ENCODE peak calls at places on chromosome 2, in four cellular contexts. A is WTC11, X is HepG2, D is GM12878. J is an unnamed sample.

GRCh38 chr2:84959045-84959493 is 11.9 kb upstream of the KCMF1 start:
- DNase-seq in X (no peak), A (no peak), D (no peak), J (no peak)

GRCh38 chr2:170711774-170712652 is 3.1 kb upstream of the SP5 start:
- DNase-seq in X (peak; percentile 99), A (peak; percentile 82), D (no peak), J (no peak)

GRCh38 chr2:235257590-235257989 is 236.3 kb upstream of the AGAP1 start:
- DNase-seq in X (no peak), D (no peak), A (no peak), J (no peak)

GRCh38 chr2:130873700-130874346 is 37.1 kb downstream of the ARHGEF4 start:
- DNase-seq in A (peak; percentile 77), D (peak; percentile 17), X (peak; percentile 59), J (peak; percentile 55)

GRCh38 chr2:169363027-169363569 is 764 bp upstream of the LRP2 start:
- DNase-seq in D (no peak), A (no peak), X (no peak), J (no peak)

GRCh38 chr2:154974041-154974440 is 275.5 kb downstream of the KCNJ3 start:
- DNase-seq in D (no peak), A (no peak), X (no peak), J (no peak)

GRCh38 chr2:8515390-8515761 is 166.5 kb upstream of the ID2 start:
- DNase-seq in A (no peak), D (peak; percentile 88), X (no peak), J (no peak)

GRCh38 chr2:169732583-169733358 is 861 bp upstream of the KLHL23 start:
- DNase-seq in X (peak; percentile 68), A (no peak), D (no peak), J (no peak)

GRCh38 chr2:155766342-155767115 is 566.0 kb downstream of the NR4A2 start:
- DNase-seq in A (peak; percentile 26), D (no peak), X (no peak), J (no peak)

DNA sequence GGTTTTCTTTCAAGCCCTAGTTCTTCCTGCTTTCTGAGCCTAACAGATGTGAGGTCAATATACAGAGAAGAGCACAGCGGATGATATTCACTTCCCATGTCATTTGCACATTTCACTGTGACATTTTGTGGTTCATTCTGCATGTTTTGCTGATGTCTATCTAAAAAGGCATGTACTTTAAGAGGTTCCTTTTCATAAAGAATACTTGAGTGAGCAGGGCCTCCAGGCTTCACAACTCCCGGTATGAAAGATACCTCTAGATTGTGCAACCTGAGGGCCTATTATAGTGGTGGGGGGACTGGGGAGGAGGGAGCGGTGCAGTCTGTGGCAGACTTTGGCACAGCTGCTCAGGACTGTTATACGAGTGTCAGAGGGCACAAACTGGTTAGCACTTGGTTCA is 54.6 kb downstream of the CPO start:
- DNase-seq in A (no peak), X (no peak), D (no peak), J (no peak)
- TF ChIP-seq NR2C2 in A (no peak), X (no peak), D (no peak), J (no peak)

DNA sequence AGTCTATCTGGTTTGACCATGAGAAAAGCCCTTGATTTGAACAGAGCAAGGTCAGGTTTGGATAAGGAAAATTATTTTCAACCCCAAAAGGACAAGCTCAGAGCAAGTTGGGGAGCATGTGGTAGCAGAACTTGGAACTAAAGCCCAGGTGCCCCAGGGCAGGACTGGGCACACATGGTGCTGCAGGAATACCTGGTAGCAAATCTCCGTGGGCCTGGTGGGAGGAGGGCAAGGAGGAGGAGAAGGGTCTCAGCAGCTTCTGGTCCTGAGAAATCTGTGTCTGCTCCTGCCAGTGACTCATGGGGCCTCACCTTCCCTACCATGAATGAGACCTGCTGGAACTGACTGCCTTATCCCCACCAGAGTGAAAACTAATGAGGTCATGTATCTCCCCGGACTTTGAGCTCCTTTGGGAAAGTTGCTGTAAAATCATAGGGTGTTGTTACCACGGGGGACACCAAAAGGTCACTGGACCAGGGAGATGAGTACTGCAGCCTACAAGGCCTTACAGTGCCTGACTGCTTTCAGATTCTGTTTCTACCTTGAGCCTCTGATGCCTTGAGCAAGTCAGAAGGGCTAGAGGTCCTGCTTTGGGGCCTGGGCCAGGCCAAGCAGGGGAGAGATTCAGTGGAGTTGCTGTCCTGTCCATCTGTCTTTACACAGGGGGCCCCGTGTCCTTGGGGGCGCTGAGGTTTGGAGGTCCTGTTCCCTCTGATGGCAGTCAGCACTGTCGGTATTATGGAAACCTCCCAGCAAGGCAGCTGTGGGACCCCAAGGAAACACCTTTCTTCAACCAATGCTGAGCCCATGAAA is 304.0 kb downstream of the MYCN start:
- DNase-seq in A (no peak), X (peak; percentile 38), D (no peak), J (no peak)
- TF ChIP-seq NR2C2 in A (no peak), X (no peak), D (no peak), J (no peak)

GRCh38 chr2:46299365-46300263 is 2.4 kb downstream of the EPAS1 start:
- DNase-seq in A (peak; percentile 31), D (no peak), X (peak; percentile 58), J (peak; percentile 45)

GRCh38 chr2:46296840-46297545 is at the start of gene EPAS1:
- DNase-seq in X (peak; percentile 84), A (peak; percentile 92), D (peak; percentile 8), J (peak; percentile 98)

GRCh38 chr2:46298522-46299351 is 1.5 kb downstream of the EPAS1 start:
- DNase-seq in X (no peak), A (peak; percentile 47), D (no peak), J (peak; percentile 26)

GRCh38 chr2:46297546-46298271 is 502 bp downstream of the EPAS1 start:
- DNase-seq in A (peak; percentile 70), D (no peak), X (peak; percentile 59), J (peak; percentile 75)

DNA sequence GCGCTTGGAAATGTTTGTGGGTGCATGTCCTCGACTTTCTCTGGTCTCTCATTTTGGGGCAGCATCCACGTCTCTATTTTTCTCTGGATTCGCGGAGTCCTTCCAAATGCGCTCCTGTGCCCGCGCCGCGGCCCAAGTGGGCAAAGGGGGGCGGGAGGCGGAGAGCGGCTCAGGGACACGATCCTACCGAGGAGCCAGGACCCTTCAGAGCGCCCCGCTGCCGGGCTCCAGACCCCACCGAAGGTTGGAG is 990 bp downstream of the EPAS1 start:
- DNase-seq in D (no peak), X (no peak), A (no peak), J (no peak)
- TF ChIP-seq NR2C2 in D (no peak), X (no peak), A (no peak), J (no peak)

GRCh38 chr2:11799826-11800225 is 53.4 kb downstream of the LPIN1 start:
- DNase-seq in D (no peak), X (no peak), A (no peak), J (no peak)
- TF ChIP-seq NR2C2 in D (no peak), X (no peak), A (no peak), J (no peak)

DNA sequence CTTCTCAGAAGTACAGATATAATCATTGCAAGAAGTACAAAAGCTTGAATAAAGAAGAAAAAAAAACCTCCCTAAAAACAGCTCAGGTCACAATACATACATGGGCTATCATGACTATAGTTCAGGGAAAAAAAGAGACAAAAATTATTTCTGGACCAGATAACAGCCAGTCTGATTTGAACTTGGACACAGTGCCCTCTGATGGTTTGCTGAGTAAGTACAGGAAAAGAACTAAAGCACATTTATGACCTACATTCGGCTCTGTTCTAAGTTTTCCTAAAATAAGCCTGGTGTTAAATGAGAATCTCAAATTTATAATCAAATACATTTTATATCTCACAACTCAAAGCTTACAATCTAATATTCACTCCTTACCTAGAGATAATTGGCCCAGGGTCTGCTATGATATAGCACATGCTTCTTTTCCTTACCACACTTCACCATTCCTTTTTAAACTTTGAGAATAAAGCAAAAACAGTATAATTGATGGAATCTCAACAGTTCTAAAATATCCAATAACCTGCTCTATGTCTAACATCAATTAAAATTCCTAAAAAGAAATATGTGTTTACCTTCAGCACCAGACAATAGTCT is 81.1 kb downstream of the RAPH1 start:
- DNase-seq in D (peak; percentile 4), X (peak; percentile 61), A (no peak), J (peak; percentile 31)
- TF ChIP-seq NR2C2 in D (no peak), X (no peak), A (no peak), J (no peak)

DNA sequence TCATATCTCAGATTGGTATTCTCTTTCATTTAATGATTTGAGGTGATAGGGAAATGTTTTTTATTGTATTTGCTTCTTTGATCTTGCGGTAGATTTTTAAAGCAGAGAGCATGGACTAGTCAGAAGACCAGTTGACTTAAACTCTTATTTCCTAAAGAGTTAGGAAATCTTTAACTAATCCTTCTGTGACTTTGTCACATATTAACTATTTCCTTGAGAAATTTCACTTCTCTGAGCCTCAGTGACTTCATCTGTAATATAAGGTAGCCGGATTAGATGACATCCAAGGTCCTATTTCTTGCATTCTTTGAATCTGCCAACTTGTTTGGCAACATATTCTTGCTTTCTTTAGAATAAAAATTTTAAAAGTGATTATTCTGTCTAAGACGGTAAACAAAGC is 55.6 kb downstream of the MTX2 start:
- DNase-seq in D (no peak), A (no peak), X (no peak), J (no peak)
- TF ChIP-seq NR2C2 in D (no peak), A (no peak), X (no peak), J (no peak)